ENCODE peak calls at places on chromosomes 16 and 17, in seven cellular contexts. O, W, D, T, S, X and N are unnamed samples. For H3K36me3, H3K4me1 and H3K27me3, the result is how much of the 10 kb centered on the place peaks cover.

GRCh38 chr16:30401768-30402425 is 5.5 kb upstream of the ZNF771 start:
- DNase-seq in O (no peak), S (no peak), D (no peak), T (no peak), W (no peak), X (peak), N (no peak)

GRCh38 chr17:62892870-62893338 is 73.1 kb upstream of the TANC2 start:
- DNase-seq in D (no peak), S (no peak), O (no peak), W (no peak), X (no peak), T (peak), N (no peak)

GRCh38 chr17:70863436-70864248 is 694.3 kb downstream of the KCNJ2 start:
- DNase-seq in S (no peak), T (no peak), D (no peak), W (no peak), X (no peak), O (no peak), N (no peak)

GRCh38 chr16:77974883-77975282 is 47.5 kb upstream of the CLEC3A start:
- DNase-seq in O (no peak), T (no peak), D (peak), S (no peak), X (peak), W (peak), N (peak)

GRCh38 chr16:72355561-72355960 is 183.6 kb upstream of the PMFBP1 start:
- DNase-seq in X (no peak), D (no peak), O (no peak), S (no peak), T (no peak), W (no peak), N (no peak)

GRCh38 chr17:48025904-48026502 is 11.6 kb downstream of the COPZ2 start:
- DNase-seq in T (no peak), S (no peak), O (no peak), D (no peak), X (peak), W (peak), N (no peak)

GRCh38 chr17:21037117-21037803 is 5.6 kb downstream of the USP22 start:
- DNase-seq in S (no peak), W (no peak), D (no peak), X (no peak), T (no peak), O (no peak), N (no peak)

GRCh38 chr17:11997972-11998233 is 628 bp upstream of the ZNF18 start:
- DNase-seq in T (no peak), O (no peak), D (no peak), X (no peak), W (no peak), S (no peak), N (no peak)

GRCh38 chr17:37121616-37122015 is 172.9 kb downstream of the AATF start:
- DNase-seq in W (no peak), S (no peak), X (no peak), O (no peak), D (no peak), T (no peak), N (peak)

GRCh38 chr16:84281077-84281476 is 13.6 kb upstream of the WFDC1 start:
- DNase-seq in D (no peak), T (no peak), X (peak), S (no peak), W (peak), O (no peak), N (no peak)

GRCh38 chr17:47685556-47686275 is 8.2 kb upstream of the TBKBP1 start:
- DNase-seq in O (no peak), X (no peak), W (no peak), T (no peak), D (no peak), S (no peak), N (no peak)

GRCh38 chr17:58249270-58250133 is 11.1 kb downstream of the LPO start:
- DNase-seq in O (peak), D (peak), S (peak), T (peak), W (peak), X (peak), N (peak)

GRCh38 chr17:57369509-57369945 is 113.2 kb downstream of the MSI2 start:
- DNase-seq in T (no peak), X (no peak), S (no peak), W (no peak), O (no peak), D (no peak), N (no peak)

GRCh38 chr17:56593073-56593740 is at the start of gene NOG:
- DNase-seq in T (peak), X (peak), W (peak), O (peak), S (peak), D (no peak), N (peak)

GRCh38 chr16:53864819-53865491 is 161.0 kb downstream of the FTO start:
- DNase-seq in S (no peak), X (no peak), D (no peak), O (no peak), W (no peak), T (no peak), N (no peak)

GRCh38 chr16:35730251-35730650 is 2270.8 kb downstream of the TP53TG3F start:
- DNase-seq in W (no peak), D (no peak), T (no peak), S (no peak), O (no peak), X (no peak), N (no peak)

GRCh38 chr17:47262586-47262985 is 9.0 kb downstream of the ITGB3 start:
- DNase-seq in S (no peak), X (no peak), O (no peak), T (no peak), W (no peak), D (no peak), N (no peak)

GRCh38 chr16:52680993-52681392 is 134.1 kb upstream of the TOX3 start:
- DNase-seq in W (no peak), S (no peak), X (no peak), D (no peak), O (no peak), T (no peak), N (no peak)

GRCh38 chr16:600781-601180 is 10.9 kb downstream of the RAB40C start:
- DNase-seq in W (no peak), O (no peak), X (no peak), S (no peak), D (no peak), T (no peak), N (no peak)

GRCh38 chr16:685967-686366 is 1.8 kb upstream of the JMJD8 start:
- DNase-seq in D (no peak), W (peak), S (peak), O (peak), X (peak), T (no peak), N (peak)

GRCh38 chr17:71942626-71943025 is 178.2 kb upstream of the SOX9 start:
- DNase-seq in S (no peak), D (no peak), W (no peak), X (no peak), T (no peak), O (no peak), N (no peak)

GRCh38 chr17:5757306-5757907 is 173.1 kb upstream of the NLRP1 start:
- DNase-seq in T (no peak), D (no peak), X (peak), S (no peak), O (no peak), W (no peak), N (no peak)

GRCh38 chr17:31869031-31869430 is 10.0 kb upstream of the COPRS start:
- DNase-seq in T (no peak), S (no peak), X (no peak), W (no peak), O (no peak), D (no peak), N (no peak)

GRCh38 chr16:52254753-52255152 is 292.2 kb downstream of the TOX3 start:
- DNase-seq in W (no peak), X (no peak), D (no peak), T (no peak), S (no peak), O (no peak), N (no peak)

GRCh38 chr16:84391151-84391873 is 23.0 kb downstream of the ATP2C2 start:
- DNase-seq in X (no peak), W (no peak), T (no peak), O (no peak), D (no peak), S (no peak), N (no peak)

GRCh38 chr16:62475573-62475972 is 439.3 kb upstream of the CDH8 start:
- DNase-seq in D (no peak), X (no peak), O (no peak), W (no peak), S (no peak), T (no peak), N (no peak)

GRCh38 chr16:28974007-28974436 is 556 bp upstream of the SPNS1 start:
- DNase-seq in T (peak), S (no peak), W (peak), D (peak), O (peak), X (peak), N (peak)

GRCh38 chr16:1164382-1164781 is 11.5 kb downstream of the CACNA1H start:
- DNase-seq in O (no peak), W (no peak), S (no peak), T (no peak), D (no peak), X (no peak), N (no peak)

GRCh38 chr17:34067009-34067408 is 188.1 kb upstream of the CCL2 start:
- DNase-seq in O (no peak), D (no peak), S (no peak), W (no peak), T (no peak), X (no peak), N (no peak)

GRCh38 chr17:7511108-7511507 is 26.9 kb downstream of the POLR2A start:
- DNase-seq in D (no peak), O (no peak), S (no peak), T (no peak), W (no peak), X (no peak), N (no peak)

GRCh38 chr17:66123163-66123562 is 68.8 kb downstream of the CEP112 start:
- DNase-seq in T (no peak), O (no peak), X (no peak), W (no peak), D (no peak), S (no peak), N (no peak)

GRCh38 chr17:18377437-18378204 is at the start of gene EVPLL:
- DNase-seq in X (no peak), O (no peak), D (no peak), T (no peak), S (peak), W (no peak), N (no peak)

GRCh38 chr17:30551666-30552339 is 74.6 kb downstream of the GOSR1 start:
- DNase-seq in D (no peak), T (no peak), X (no peak), O (no peak), S (no peak), W (peak), N (no peak)

GRCh38 chr17:66549312-66549705 is 246.9 kb downstream of the PRKCA start:
- DNase-seq in T (no peak), W (no peak), X (no peak), O (no peak), S (no peak), D (no peak), N (no peak)

GRCh38 chr16:27408602-27409031 is 6.6 kb downstream of the IL21R start:
- DNase-seq in W (no peak), O (no peak), X (no peak), S (no peak), D (no peak), T (no peak), N (no peak)

GRCh38 chr16:88584676-88585075 is 14.5 kb downstream of the ZC3H18 start:
- DNase-seq in W (no peak), T (no peak), S (no peak), D (no peak), O (no peak), X (no peak), N (no peak)

GRCh38 chr16:88582912-88583575 is 12.8 kb downstream of the ZC3H18 start:
- DNase-seq in S (no peak), D (no peak), W (no peak), T (no peak), X (no peak), O (no peak), N (no peak)

GRCh38 chr16:88588754-88589153 is 18.6 kb downstream of the ZC3H18 start:
- DNase-seq in X (no peak), D (no peak), T (no peak), S (no peak), W (no peak), O (no peak), N (no peak)

GRCh38 chr16:88588148-88588547 is 17.9 kb downstream of the ZC3H18 start:
- DNase-seq in T (no peak), X (no peak), D (no peak), O (no peak), S (no peak), W (no peak), N (no peak)

DNA sequence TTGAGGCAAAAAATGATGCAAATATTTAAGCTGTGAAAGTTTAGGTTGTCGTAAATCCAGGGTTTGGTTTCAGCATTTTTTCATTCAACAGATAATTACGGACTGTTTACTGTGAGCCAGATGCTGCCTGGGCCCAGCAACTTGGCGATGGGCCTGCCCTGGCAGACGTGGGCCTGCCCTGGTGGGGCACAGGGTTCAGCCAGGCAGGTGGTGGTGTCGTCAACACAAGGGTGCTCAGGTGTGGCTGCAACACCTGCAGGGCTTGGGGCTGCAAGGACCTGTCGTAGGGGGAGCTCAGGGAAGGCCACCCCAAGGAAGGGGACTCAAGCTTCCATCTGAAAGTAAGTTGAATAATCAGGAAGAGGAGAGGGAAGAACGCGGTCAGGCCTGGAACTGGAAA is 15.1 kb downstream of the ZC3H18 start:
- DNase-seq in D (no peak), W (no peak), X (no peak), O (no peak), T (no peak), S (no peak), N (no peak)
- H3K36me3 ChIP-seq in D (half or more), W (under half), X (under half), O (under half), T (under half), S (under half), N (half or more)

GRCh38 chr17:42780816-42781638 is 617 bp downstream of the WNK4 start:
- DNase-seq in S (no peak), D (no peak), O (no peak), X (no peak), W (no peak), T (no peak), N (no peak)
- H3K4me1 ChIP-seq in S (under half), D (under half), O (under half), X (under half), W (under half), T (under half), N (under half)

GRCh38 chr16:67170948-67171649 is 761 bp downstream of the NOL3 start:
- DNase-seq in T (no peak), S (no peak), O (no peak), X (no peak), D (no peak), W (no peak), N (peak)

GRCh38 chr16:67169642-67170167 is 633 bp upstream of the NOL3 start:
- DNase-seq in D (no peak), X (peak), O (no peak), S (no peak), T (no peak), W (peak), N (peak)

GRCh38 chr16:67167588-67167987 is 2.8 kb upstream of the NOL3 start:
- DNase-seq in S (no peak), D (no peak), O (peak), T (no peak), X (no peak), W (no peak), N (no peak)

GRCh38 chr16:67169011-67169451 is 1.3 kb upstream of the NOL3 start:
- DNase-seq in X (no peak), T (no peak), W (no peak), S (no peak), D (no peak), O (no peak), N (no peak)

DNA sequence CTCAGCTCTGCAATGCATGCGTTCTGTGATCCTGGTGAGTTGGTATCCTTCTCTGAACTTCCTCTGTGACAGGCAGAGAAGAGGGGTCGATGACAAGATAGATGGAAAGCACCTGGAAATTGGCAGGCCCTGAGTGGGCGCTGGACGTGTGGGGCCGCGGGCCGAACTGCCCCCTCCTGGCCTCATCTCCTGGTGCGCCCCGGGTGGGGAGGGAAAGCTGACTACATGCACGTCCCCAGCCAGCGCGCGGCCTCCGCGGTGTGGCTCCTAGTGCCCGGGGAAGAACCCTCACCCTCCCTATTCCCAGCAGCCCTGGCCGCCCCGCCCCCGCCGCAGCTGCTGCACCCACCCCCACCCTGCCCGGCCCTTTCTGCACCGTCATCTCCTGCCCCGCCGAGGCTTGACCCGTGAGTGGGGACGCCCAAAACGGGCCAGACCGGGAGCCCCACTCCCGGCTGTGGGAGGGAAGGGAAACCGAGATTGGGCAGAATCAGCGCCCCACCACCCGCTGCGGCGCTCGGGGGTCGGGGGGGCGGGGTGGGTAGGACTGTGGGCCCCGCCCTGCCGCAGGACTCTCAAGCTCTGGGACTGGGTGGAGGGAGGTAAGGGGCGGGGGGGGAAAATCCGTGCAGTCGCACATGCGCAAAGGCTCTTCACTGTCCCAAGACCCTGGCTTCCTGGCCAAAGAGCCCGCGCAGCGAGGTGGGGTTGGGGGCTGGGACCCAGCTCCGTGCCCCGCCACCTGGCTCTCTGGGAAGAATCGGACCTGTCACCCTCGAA is at the start of gene NOL3:
- DNase-seq in S (peak), T (no peak), X (peak), D (no peak), W (peak), O (peak), N (peak)
- H3K27me3 ChIP-seq in S (under half), T (under half), X (under half), D (half or more), W (half or more), O (under half), N (under half)

DNA sequence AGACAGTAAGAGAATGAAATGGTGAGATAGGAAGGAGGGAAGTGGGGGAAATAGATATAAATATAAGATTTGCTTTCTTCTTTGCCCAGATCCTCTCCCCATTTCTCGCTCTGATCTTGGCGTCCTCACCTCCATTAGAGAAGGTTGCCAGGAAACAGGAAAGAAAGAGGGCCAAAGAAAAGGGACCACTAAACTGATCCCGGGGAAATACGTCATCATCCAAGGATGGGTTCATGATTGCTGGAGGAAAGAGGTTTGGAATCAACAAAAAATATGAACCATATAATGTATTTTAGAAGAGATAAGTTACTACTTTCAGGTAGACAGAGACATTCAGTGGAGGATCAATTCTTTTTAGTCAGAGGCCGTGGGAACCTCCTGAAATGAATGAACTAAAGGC is 536.0 kb downstream of the HAPSTR1 start:
- DNase-seq in D (no peak), W (no peak), X (no peak), S (no peak), T (no peak), O (no peak), N (no peak)
- H3K36me3 ChIP-seq in D (under half), W (under half), X (under half), S (under half), T (under half), O (under half), N (under half)

DNA sequence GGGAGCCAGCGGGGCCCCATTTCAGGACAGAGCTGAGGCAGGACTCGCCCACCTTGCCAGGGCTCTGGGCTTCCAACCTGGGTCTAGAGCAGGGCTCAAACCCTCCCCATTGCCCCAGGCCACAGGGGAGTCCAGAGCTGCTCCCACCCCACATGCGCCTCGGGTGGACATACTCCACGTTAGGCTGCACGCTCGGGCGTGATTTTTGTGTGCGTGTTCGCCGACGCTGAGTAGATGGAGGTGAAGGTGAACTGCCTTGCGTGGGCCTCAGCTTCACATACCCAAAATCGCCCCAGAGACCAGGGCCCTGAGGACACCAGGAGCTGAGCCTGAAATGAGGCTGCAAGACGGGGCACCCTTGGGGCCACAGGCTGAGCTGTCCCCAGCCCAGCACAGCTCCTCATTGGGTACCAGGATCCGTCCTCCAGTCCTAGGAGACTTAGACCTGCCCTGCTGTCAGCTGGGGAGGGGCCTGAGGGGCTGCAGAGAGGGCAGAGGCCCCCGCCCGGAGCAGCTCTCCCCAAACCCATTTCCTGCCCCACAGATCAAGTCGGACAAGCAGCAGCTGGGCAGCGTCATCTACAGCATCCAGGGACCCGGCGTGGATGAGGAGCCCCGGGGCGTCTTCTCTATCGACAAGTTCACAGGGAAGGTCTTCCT is 8.2 kb downstream of the CDH15 start:
- DNase-seq in T (no peak), D (no peak), X (no peak), S (no peak), W (peak), O (no peak), N (no peak)
- H3K4me1 ChIP-seq in T (under half), D (under half), X (under half), S (under half), W (under half), O (under half), N (under half)

DNA sequence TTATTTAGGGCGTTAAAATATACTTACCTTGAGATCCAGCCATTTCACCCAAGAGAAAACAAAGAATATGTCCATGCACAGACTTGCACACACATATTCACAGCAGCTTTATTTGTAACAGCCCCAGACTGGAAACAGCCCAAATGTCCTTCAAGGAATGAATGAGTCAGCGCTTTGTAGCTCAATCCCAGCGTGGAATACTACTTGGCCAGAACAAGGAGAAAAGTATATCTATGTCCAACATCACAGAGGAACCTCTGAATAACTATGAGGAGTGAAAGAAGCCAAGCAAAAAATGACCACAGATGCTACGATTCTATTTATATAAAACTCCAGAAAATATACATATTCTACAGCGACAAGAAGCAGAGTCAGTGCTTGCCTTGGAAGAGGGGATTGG is 158.3 kb downstream of the ENGASE start:
- DNase-seq in D (no peak), S (no peak), T (no peak), X (no peak), W (no peak), O (no peak), N (no peak)
- H3K27me3 ChIP-seq in D (under half), S (under half), T (under half), X (under half), W (under half), O (under half), N (under half)